ENCODE peak calls at places on chromosomes 2 and 18, in five cellular contexts. One of them, this sample, is unnamed.

GRCh38 chr2:33034784-33035183 is 88.0 kb downstream of the LTBP1 start:
- DNase-seq in A549: peak
- DNase-seq in HCT116: no peak
- DNase-seq in H1: no peak
- DNase-seq in HepG2: no peak
- DNase-seq in this sample: peak

GRCh38 chr2:218260742-218261423 is at the start of gene GPBAR1:
- DNase-seq in A549: no peak
- DNase-seq in HCT116: no peak
- DNase-seq in H1: no peak
- DNase-seq in HepG2: peak
- DNase-seq in this sample: no peak

GRCh38 chr2:119324748-119325270 is 41.8 kb downstream of the C2orf76 start:
- DNase-seq in A549: no peak
- DNase-seq in HCT116: no peak
- DNase-seq in H1: no peak
- DNase-seq in HepG2: no peak
- DNase-seq in this sample: no peak

GRCh38 chr2:15939854-15940660 is at the start of gene MYCN:
- DNase-seq in A549: peak
- DNase-seq in HCT116: no peak
- DNase-seq in H1: peak
- DNase-seq in HepG2: peak
- DNase-seq in this sample: peak

GRCh38 chr18:14914771-14915170 is 166.8 kb downstream of the ANKRD30B start:
- DNase-seq in A549: no peak
- DNase-seq in HCT116: no peak
- DNase-seq in H1: no peak
- DNase-seq in HepG2: no peak
- DNase-seq in this sample: no peak

GRCh38 chr18:78080081-78080480 is 830.4 kb downstream of the GALR1 start:
- DNase-seq in A549: no peak
- DNase-seq in HCT116: no peak
- DNase-seq in H1: no peak
- DNase-seq in HepG2: no peak
- DNase-seq in this sample: no peak

GRCh38 chr18:36354989-36355388 is 57.5 kb downstream of the FHOD3 start:
- DNase-seq in A549: no peak
- DNase-seq in HCT116: no peak
- DNase-seq in H1: no peak
- DNase-seq in HepG2: no peak
- DNase-seq in this sample: no peak

GRCh38 chr2:42288811-42289210 is 72.2 kb downstream of the COX7A2L start:
- DNase-seq in A549: no peak
- DNase-seq in HCT116: no peak
- DNase-seq in H1: no peak
- DNase-seq in HepG2: no peak
- DNase-seq in this sample: no peak

GRCh38 chr2:118535171-118535817 is 312.2 kb downstream of the EN1 start:
- DNase-seq in A549: no peak
- DNase-seq in HCT116: no peak
- DNase-seq in H1: no peak
- DNase-seq in HepG2: no peak
- DNase-seq in this sample: no peak

GRCh38 chr2:219497495-219498279 is 1.0 kb upstream of the GMPPA start:
- DNase-seq in A549: peak
- DNase-seq in HCT116: peak
- DNase-seq in H1: no peak
- DNase-seq in HepG2: peak
- DNase-seq in this sample: peak

GRCh38 chr18:74499633-74500032 is 3.5 kb downstream of the CNDP2 start:
- DNase-seq in A549: no peak
- DNase-seq in HCT116: no peak
- DNase-seq in H1: no peak
- DNase-seq in HepG2: no peak
- DNase-seq in this sample: no peak

GRCh38 chr18:26480897-26481795 is 67.2 kb downstream of the KCTD1 start:
- DNase-seq in A549: peak
- DNase-seq in HCT116: peak
- DNase-seq in H1: no peak
- DNase-seq in HepG2: peak
- DNase-seq in this sample: peak

GRCh38 chr2:64273524-64274398 is 129.5 kb upstream of the PELI1 start:
- DNase-seq in A549: peak
- DNase-seq in HCT116: no peak
- DNase-seq in H1: no peak
- DNase-seq in HepG2: peak
- DNase-seq in this sample: peak

GRCh38 chr2:129751409-129751808 is 228.1 kb upstream of the RAB6C start:
- DNase-seq in A549: no peak
- DNase-seq in HCT116: no peak
- DNase-seq in H1: no peak
- DNase-seq in HepG2: no peak
- DNase-seq in this sample: no peak

GRCh38 chr18:71223487-71223886 is 934.6 kb downstream of the SOCS6 start:
- DNase-seq in A549: no peak
- DNase-seq in HCT116: no peak
- DNase-seq in H1: no peak
- DNase-seq in HepG2: no peak
- DNase-seq in this sample: no peak

GRCh38 chr2:241858206-241859016 is at the start of gene PDCD1:
- DNase-seq in A549: no peak
- DNase-seq in HCT116: no peak
- DNase-seq in H1: no peak
- DNase-seq in HepG2: peak
- DNase-seq in this sample: no peak

GRCh38 chr2:69945447-69945846 is 16.0 kb downstream of the ASPRV1 start:
- DNase-seq in A549: no peak
- DNase-seq in HCT116: no peak
- DNase-seq in H1: no peak
- DNase-seq in HepG2: no peak
- DNase-seq in this sample: no peak

GRCh38 chr18:49476664-49477411 is 10.2 kb downstream of the C18orf32 start:
- DNase-seq in A549: peak
- DNase-seq in HCT116: no peak
- DNase-seq in H1: no peak
- DNase-seq in HepG2: no peak
- DNase-seq in this sample: peak

GRCh38 chr2:188576657-188577056 is 285.0 kb downstream of the GULP1 start:
- DNase-seq in A549: no peak
- DNase-seq in HCT116: no peak
- DNase-seq in H1: no peak
- DNase-seq in HepG2: no peak
- DNase-seq in this sample: no peak

GRCh38 chr2:65300772-65301711 is 73.4 kb downstream of the ACTR2 start:
- DNase-seq in A549: peak
- DNase-seq in HCT116: no peak
- DNase-seq in H1: peak
- DNase-seq in HepG2: peak
- DNase-seq in this sample: no peak
- TF ChIP-seq POLR2A in A549: no peak
- TF ChIP-seq POLR2A in HCT116: no peak
- TF ChIP-seq POLR2A in H1: no peak
- TF ChIP-seq POLR2A in HepG2: no peak
- TF ChIP-seq POLR2A in this sample: no peak

DNA sequence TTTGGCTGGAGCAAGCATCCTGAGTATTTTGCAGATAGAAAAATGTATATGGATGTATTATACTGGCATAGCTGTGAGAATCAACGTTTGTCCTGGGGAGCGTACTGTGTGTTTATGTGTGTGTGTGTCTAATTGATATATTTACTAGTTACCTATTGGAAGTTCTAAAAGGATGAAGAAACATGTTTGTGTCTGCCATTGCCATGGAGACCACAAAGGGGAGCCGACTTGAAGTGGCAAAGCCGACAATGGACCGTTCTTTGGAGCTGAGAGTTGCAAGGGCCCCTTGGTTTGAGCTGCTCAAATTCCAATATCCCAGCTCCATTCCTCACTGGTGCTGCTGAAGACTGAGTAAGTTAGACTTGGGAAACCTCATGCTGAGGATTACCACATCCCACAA is 14.3 kb upstream of the SLC25A52 start:
- DNase-seq in A549: no peak
- DNase-seq in HCT116: no peak
- DNase-seq in H1: no peak
- DNase-seq in HepG2: peak
- DNase-seq in this sample: no peak
- H3K4me2 ChIP-seq in A549: no peak
- H3K4me2 ChIP-seq in HCT116: no peak
- H3K4me2 ChIP-seq in H1: no peak
- H3K4me2 ChIP-seq in HepG2: peak
- H3K4me2 ChIP-seq in this sample: no peak

DNA sequence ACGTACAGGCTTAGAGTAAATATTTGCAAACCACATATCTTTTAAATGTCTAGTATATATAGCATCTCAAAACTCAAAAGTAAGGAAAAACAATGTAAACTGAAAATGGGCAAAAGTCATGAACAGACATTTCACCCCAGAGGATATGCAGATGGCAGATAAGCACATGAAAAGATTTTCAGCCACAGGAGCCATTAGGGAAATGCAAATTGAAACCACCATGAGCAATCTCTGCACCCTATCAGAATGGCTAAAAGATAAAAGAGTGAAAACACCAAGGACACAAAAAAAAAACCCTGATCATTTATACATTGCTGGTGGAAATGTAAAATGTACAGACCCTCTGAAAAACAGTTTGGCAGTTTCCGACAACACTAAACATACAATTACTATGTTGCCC is 292.7 kb downstream of the ZNF516 start:
- DNase-seq in A549: no peak
- DNase-seq in HCT116: no peak
- DNase-seq in H1: no peak
- DNase-seq in HepG2: no peak
- DNase-seq in this sample: no peak
- TF ChIP-seq POLR2A in A549: no peak
- TF ChIP-seq POLR2A in HCT116: no peak
- TF ChIP-seq POLR2A in H1: no peak
- TF ChIP-seq POLR2A in HepG2: no peak
- TF ChIP-seq POLR2A in this sample: no peak

DNA sequence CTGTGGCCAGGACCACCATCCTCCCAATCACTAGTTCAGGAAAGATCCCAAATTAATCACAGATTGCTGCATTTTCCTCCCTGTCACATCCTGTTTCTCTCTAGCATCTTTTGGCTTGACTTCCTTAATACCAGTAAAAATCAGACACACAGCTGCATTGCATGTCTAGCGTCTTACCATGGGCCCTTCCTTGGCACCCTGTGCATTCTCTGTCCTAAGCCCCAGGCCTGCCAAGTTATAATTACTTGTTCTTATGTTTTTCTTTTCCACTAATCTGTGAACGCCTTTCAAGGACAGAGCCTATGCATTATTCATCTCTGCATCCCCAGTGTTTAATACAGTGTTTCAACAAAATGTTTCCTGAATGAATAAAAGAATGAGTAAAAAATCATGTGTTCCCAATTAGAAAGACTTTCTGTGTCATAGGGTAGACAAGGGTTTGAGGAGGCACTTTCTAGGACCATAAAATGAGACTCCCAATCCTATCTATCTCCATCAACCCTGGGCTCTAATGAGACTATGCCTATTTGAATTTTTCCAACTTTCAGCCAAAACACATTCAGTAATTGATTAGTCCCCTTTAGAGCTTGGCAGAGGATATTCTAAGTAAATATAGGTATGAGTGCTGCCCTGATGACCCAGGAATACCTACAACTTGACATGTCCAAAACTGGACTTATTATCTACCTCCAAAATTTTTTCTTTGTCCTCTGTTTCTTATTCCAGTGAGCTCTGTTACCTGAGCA is 10.3 kb upstream of the NT5C1B start:
- DNase-seq in A549: no peak
- DNase-seq in HCT116: no peak
- DNase-seq in H1: no peak
- DNase-seq in HepG2: no peak
- DNase-seq in this sample: peak
- H3K4me2 ChIP-seq in A549: no peak
- H3K4me2 ChIP-seq in HCT116: no peak
- H3K4me2 ChIP-seq in H1: no peak
- H3K4me2 ChIP-seq in HepG2: no peak
- H3K4me2 ChIP-seq in this sample: no peak

GRCh38 chr2:201406077-201406662 is 45.1 kb downstream of the TRAK2 start:
- DNase-seq in A549: no peak
- DNase-seq in HCT116: no peak
- DNase-seq in H1: no peak
- DNase-seq in HepG2: peak
- DNase-seq in this sample: peak
- TF ChIP-seq POLR2A in A549: no peak
- TF ChIP-seq POLR2A in HCT116: no peak
- TF ChIP-seq POLR2A in H1: no peak
- TF ChIP-seq POLR2A in HepG2: no peak
- TF ChIP-seq POLR2A in this sample: no peak

GRCh38 chr18:76444436-76445105 is 50.5 kb downstream of the ZNF516 start:
- DNase-seq in A549: no peak
- DNase-seq in HCT116: no peak
- DNase-seq in H1: no peak
- DNase-seq in HepG2: no peak
- DNase-seq in this sample: no peak
- H3K4me2 ChIP-seq in A549: peak
- H3K4me2 ChIP-seq in HCT116: no peak
- H3K4me2 ChIP-seq in H1: no peak
- H3K4me2 ChIP-seq in HepG2: no peak
- H3K4me2 ChIP-seq in this sample: no peak

This sample was measured in endothelial cell of umbilical vein.